ENCODE peak calls at places on chromosomes 11 and 22, in six cellular contexts. X, Y, G, K, V and Q are unnamed samples.

GRCh38 chr22:44049369-44050231 is 25.5 kb downstream of the PARVB start:
- DNase-seq in X (no peak), Y (no peak), G (no peak), K (peak), V (no peak), Q (no peak)

GRCh38 chr22:27918351-27919221 is 470 bp downstream of the PITPNB start:
- DNase-seq in X (peak), Y (peak), G (peak), K (peak), V (peak), Q (peak)

GRCh38 chr22:34001701-34002466 is 81.6 kb upstream of the LARGE1 start:
- DNase-seq in X (no peak), Y (no peak), G (no peak), K (no peak), V (no peak), Q (no peak)

GRCh38 chr11:121458551-121458950 is 5.8 kb upstream of the SORL1-AS1 start:
- DNase-seq in X (no peak), Y (no peak), G (no peak), K (no peak), V (no peak), Q (no peak)

GRCh38 chr22:27345681-27346080 is 455.9 kb downstream of the MN1 start:
- DNase-seq in X (no peak), Y (no peak), G (no peak), K (no peak), V (no peak), Q (no peak)

GRCh38 chr11:130924750-130925149 is 8.5 kb upstream of the SNX19 start:
- DNase-seq in X (no peak), Y (no peak), G (no peak), K (no peak), V (no peak), Q (no peak)

GRCh38 chr11:28702871-28703270 is 594.7 kb downstream of the METTL15 start:
- DNase-seq in X (no peak), Y (no peak), G (no peak), K (no peak), V (no peak), Q (no peak)

GRCh38 chr11:130478881-130479280 is 30.4 kb downstream of the ADAMTS15 start:
- DNase-seq in X (peak), Y (no peak), G (no peak), K (peak), V (no peak), Q (no peak)

GRCh38 chr11:18265949-18266348 is at the start of gene SAA1:
- DNase-seq in X (no peak), Y (no peak), G (no peak), K (no peak), V (no peak), Q (no peak)

GRCh38 chr11:111098091-111098490 is 147.4 kb upstream of the POU2AF2 start:
- DNase-seq in X (no peak), Y (no peak), G (no peak), K (no peak), V (no peak), Q (no peak)

GRCh38 chr11:131674051-131674755 is 303.8 kb downstream of the NTM start:
- DNase-seq in X (peak), Y (no peak), G (peak), K (peak), V (peak), Q (peak)

GRCh38 chr11:32052218-32052617 is 38.7 kb upstream of the RCN1 start:
- DNase-seq in X (peak), Y (peak), G (peak), K (peak), V (peak), Q (peak)

GRCh38 chr11:8362899-8363298 is 99.2 kb upstream of the LMO1 start:
- DNase-seq in X (no peak), Y (no peak), G (no peak), K (no peak), V (no peak), Q (no peak)

GRCh38 chr11:72658989-72659640 is 15.1 kb downstream of the PDE2A start:
- DNase-seq in X (no peak), Y (no peak), G (no peak), K (no peak), V (no peak), Q (no peak)

GRCh38 chr11:74449369-74449931 is 17.9 kb downstream of the KCNE3 start:
- DNase-seq in X (no peak), Y (no peak), G (peak), K (peak), V (peak), Q (peak)

GRCh38 chr11:6475936-6476335 is 2.2 kb upstream of the TRIM3 start:
- DNase-seq in X (peak), Y (no peak), G (peak), K (no peak), V (no peak), Q (peak)

GRCh38 chr11:59365621-59366020 is 6.9 kb downstream of the OR5AN1 start:
- DNase-seq in X (no peak), Y (no peak), G (no peak), K (no peak), V (no peak), Q (no peak)

GRCh38 chr11:10294289-10294953 is 402 bp upstream of the SBF2 start:
- DNase-seq in X (peak), Y (peak), G (no peak), K (peak), V (peak), Q (no peak)

GRCh38 chr11:79501688-79502087 is 60.9 kb upstream of the TENM4 start:
- DNase-seq in X (no peak), Y (no peak), G (no peak), K (no peak), V (no peak), Q (no peak)

GRCh38 chr11:134453441-134453840 is 41.4 kb upstream of the B3GAT1 start:
- DNase-seq in X (no peak), Y (no peak), G (no peak), K (no peak), V (peak), Q (no peak)

GRCh38 chr22:50445071-50445879 is 29.6 kb downstream of the SBF1 start:
- DNase-seq in X (no peak), Y (no peak), G (no peak), K (peak), V (no peak), Q (peak)

GRCh38 chr11:67316882-67317364 is 13.6 kb downstream of the SSH3 start:
- DNase-seq in X (no peak), Y (no peak), G (no peak), K (no peak), V (no peak), Q (no peak)

GRCh38 chr11:334264-335033 is 13.8 kb upstream of the IFITM3 start:
- DNase-seq in X (peak), Y (no peak), G (peak), K (no peak), V (peak), Q (no peak)

GRCh38 chr22:27896251-27896650 is 22.8 kb downstream of the PITPNB start:
- DNase-seq in X (no peak), Y (no peak), G (no peak), K (no peak), V (no peak), Q (no peak)

GRCh38 chr22:46613606-46613997 is 6.6 kb upstream of the GRAMD4 start:
- DNase-seq in X (no peak), Y (no peak), G (no peak), K (no peak), V (no peak), Q (no peak)

GRCh38 chr11:73478737-73479347 is 102.6 kb downstream of the RELT start:
- DNase-seq in X (no peak), Y (no peak), G (peak), K (peak), V (no peak), Q (no peak)

GRCh38 chr22:38135133-38135706 is 24.7 kb upstream of the BAIAP2L2 start:
- DNase-seq in X (no peak), Y (no peak), G (no peak), K (no peak), V (peak), Q (no peak)

GRCh38 chr11:19714387-19715363 is 2.0 kb downstream of the NAV2 start:
- DNase-seq in X (peak), Y (peak), G (peak), K (peak), V (peak), Q (no peak)

GRCh38 chr22:23282089-23282501 is 101.8 kb downstream of the BCR start:
- DNase-seq in X (no peak), Y (peak), G (no peak), K (no peak), V (peak), Q (peak)

GRCh38 chr11:70014291-70014690 is 63.8 kb upstream of the ANO1 start:
- DNase-seq in X (no peak), Y (no peak), G (no peak), K (no peak), V (no peak), Q (no peak)

GRCh38 chr22:23675502-23676415 is 15.1 kb upstream of the RGL4 start:
- DNase-seq in X (no peak), Y (peak), G (no peak), K (no peak), V (peak), Q (peak)

GRCh38 chr11:86440305-86440716 is 65.6 kb downstream of the CCDC81 start:
- DNase-seq in X (no peak), Y (no peak), G (no peak), K (no peak), V (peak), Q (no peak)
- TF ChIP-seq POLR2AphosphoS5 in X (no peak), Y (no peak), G (no peak), K (no peak), V (peak), Q (no peak)

GRCh38 chr11:102112654-102112926 is 2.3 kb downstream of the YAP1 start:
- DNase-seq in X (peak), Y (no peak), G (no peak), K (no peak), V (no peak), Q (no peak)

GRCh38 chr11:102109896-102110760 is at the start of gene YAP1:
- DNase-seq in X (peak), Y (peak), G (peak), K (peak), V (peak), Q (peak)

GRCh38 chr11:102111787-102112653 is 1.8 kb downstream of the YAP1 start:
- DNase-seq in X (no peak), Y (no peak), G (no peak), K (no peak), V (peak), Q (peak)

GRCh38 chr11:102110761-102111010 is 439 bp downstream of the YAP1 start:
- DNase-seq in X (no peak), Y (peak), G (no peak), K (no peak), V (no peak), Q (no peak)

DNA sequence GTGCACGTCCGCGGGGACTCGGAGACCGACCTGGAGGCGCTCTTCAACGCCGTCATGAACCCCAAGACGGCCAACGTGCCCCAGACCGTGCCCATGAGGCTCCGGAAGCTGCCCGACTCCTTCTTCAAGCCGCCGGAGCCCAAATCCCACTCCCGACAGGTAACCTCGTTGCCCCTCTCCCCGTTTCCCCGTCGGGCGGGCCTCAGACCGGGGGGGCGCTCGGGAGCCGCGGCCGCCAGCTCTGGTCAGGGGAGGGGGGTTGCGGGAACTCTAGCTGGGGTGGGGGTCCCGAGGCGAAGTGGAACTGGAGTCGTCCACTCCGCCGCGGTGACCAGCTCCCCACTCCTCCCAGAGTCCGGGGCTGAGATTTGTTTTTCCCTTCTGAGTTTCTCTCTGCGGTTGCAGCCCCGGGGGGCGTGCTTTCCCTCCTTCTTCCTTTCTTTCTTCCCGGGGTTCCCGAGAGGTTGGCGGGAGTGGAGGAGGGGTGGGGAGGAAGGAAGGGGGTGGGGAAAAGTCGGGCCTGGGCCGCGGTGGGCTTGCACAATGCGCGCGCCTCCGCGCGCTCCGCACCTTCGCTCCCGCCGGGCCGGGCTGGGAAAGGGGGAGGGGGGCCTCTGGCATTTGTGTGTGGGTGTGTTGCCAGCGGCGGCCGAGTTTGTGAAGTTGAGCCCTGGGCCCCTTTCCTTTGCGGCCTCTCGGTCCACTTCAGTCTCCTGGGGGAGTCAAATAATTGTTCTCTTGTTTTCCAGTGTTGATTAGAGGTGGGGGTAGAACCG is 952 bp downstream of the YAP1 start:
- DNase-seq in X (peak), Y (peak), G (no peak), K (peak), V (peak), Q (peak)
- TF ChIP-seq EP300 in X (peak), Y (no peak), G (no peak), K (no peak), V (no peak), Q (no peak)

DNA sequence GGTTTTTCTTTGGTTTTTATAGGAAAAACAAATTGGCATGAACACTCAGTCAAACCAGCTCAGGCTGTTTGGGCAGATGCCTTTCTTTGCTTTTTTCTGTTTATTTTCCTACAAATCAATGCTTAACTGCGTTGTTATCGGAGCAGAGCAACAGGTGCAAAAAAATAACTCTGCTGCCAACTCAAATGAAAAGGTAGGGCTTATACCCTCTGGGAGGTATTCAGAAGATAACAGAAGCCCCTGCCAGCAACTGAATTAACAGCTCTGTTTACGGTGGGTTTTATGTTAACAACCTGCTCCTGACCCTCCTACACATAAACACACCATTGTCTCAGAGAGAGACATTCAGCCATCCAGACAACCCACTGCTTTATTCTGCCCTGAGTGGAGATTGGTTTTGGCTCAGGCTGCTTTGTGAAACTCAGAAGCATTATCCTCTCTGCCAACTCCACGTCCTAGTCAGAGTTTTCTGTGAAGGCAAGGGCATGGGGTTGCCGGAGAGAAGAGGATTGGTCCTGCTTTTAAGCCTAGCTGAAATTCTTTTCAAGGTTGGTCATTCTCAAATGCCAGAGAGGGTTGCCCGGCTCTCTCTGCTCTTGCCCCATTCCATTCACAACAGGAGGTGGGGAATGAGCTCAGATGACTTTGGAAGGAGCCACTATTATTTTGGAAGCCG is 11.3 kb downstream of the EHF start:
- DNase-seq in X (no peak), Y (no peak), G (no peak), K (no peak), V (no peak), Q (peak)
- TF ChIP-seq POLR2AphosphoS5 in X (no peak), Y (no peak), G (no peak), K (no peak), V (no peak), Q (peak)

GRCh38 chr11:82547163-82547560 is 186.5 kb downstream of the FAM181B start:
- DNase-seq in X (no peak), Y (no peak), G (no peak), K (no peak), V (no peak), Q (no peak)

GRCh38 chr11:82546556-82547162 is 187.0 kb downstream of the FAM181B start:
- DNase-seq in X (no peak), Y (no peak), G (no peak), K (no peak), V (no peak), Q (no peak)
- TF ChIP-seq EP300 in X (no peak), Y (no peak), G (no peak), K (no peak), V (no peak), Q (no peak)

DNA sequence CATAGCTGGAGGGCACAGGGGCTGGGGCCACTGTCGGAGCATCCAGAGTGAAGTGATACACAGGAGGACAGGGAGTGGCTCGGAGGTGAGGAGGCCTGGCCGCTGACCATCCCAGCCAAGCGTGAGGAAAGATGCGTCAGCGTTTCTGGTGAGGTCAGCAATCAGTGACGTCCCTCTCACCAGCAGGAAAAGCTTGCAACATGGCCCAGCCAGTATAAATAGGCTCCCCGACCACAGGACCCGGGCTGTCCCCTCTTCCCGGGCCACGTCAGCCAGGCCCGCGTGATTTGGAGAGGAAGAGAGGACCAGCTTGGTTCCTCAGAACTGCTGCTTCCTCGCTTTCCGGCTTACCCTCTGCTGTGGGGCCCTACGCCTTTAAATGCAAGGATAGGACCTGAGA is 4.2 kb upstream of the OSM start:
- DNase-seq in X (no peak), Y (no peak), G (peak), K (no peak), V (peak), Q (peak)
- TF ChIP-seq POLR2AphosphoS5 in X (no peak), Y (no peak), G (no peak), K (no peak), V (peak), Q (no peak)

DNA sequence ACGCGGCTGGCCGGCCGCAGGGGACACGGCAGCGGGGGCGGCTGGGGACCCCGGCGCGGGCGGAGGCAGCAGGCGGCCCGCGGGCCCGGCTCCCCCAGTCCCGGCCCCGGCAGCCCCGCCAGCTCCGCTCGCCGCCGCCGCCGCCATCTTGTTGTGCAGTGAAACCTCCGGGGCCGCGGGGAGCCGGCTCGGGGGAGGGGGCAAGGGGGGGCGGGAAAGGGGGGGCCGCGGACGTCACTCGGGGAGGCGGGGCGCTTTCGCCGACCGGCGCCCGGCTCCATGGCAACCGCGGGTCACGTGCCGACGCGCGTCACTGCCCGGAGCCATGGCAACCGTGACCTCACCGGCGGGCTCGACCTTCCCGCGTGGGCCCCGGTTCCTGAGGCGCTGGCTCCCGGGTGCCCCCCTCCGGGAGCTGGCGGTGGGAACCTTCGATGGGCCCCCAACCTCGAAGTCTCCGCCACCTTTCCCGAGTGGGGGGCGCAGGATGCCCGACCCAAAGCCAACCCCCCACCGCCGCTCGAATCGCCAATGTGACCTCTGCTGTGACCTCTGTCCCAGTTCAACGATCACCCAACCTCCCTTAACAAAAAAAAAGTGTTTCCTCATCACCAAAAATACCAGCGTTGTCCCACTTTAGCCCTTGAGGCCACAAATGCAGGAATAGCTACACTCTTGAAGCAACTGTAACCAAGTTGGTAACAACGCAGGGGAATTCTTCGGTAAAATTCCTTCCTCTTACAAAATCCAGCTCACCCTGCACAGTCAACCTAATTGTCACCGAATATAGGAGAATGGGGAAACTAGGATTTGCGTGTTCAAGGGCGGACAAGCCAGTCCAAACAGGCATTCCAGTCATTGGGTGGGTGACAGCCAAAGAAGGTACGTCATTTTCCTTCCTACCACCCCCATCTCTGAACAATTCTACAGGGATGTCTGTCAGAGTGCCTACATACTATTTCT is at the start of gene SIK3:
- DNase-seq in X (peak), Y (peak), G (peak), K (peak), V (peak), Q (peak)
- TF ChIP-seq EP300 in X (peak), Y (no peak), G (no peak), K (no peak), V (no peak), Q (peak)

DNA sequence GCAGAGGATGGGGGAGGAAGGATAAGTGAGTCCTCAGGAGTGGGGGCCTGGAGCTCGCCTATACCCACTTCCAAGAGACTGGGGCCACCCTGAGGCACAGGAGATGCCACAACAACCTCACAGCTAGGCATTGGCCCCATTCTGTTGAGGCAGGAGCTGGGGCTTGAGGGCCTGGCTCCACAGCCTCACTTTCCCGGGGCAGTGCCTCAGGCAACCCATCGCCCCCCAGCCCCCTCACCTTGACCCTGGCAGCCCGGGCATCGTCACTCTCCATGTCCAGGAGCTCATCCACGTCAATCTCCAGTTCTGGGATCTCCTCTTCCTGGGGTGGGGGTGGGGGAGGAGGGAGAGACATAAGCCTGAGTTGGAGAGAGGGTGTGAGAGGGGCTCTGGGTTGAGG is 1.8 kb downstream of the PPP1R14B start:
- DNase-seq in X (no peak), Y (no peak), G (no peak), K (no peak), V (no peak), Q (no peak)
- TF ChIP-seq POLR2AphosphoS5 in X (no peak), Y (no peak), G (no peak), K (no peak), V (no peak), Q (no peak)